ENCODE peak calls at places on chromosomes 4 and X, in five cellular contexts. P, L, W, Y and R are unnamed samples.

GRCh38 chr4:114368751-114369150 is 229.9 kb upstream of the UGT8 start:
- DNase-seq in W (no peak), L (no peak), P (no peak), Y (no peak), R (no peak)

GRCh38 chr4:118326585-118326984 is 26.2 kb downstream of the PRSS12 start:
- DNase-seq in Y (no peak), W (no peak), P (no peak), L (no peak), R (no peak)

GRCh38 chrX:54866606-54867005 is 54.0 kb upstream of the TRO start:
- DNase-seq in W (no peak), Y (no peak), L (no peak), P (no peak), R (no peak)

GRCh38 chr4:68209003-68209402 is 36.5 kb downstream of the TMPRSS11B start:
- DNase-seq in L (no peak), P (no peak), Y (no peak), W (no peak), R (no peak)

GRCh38 chr4:140595065-140595464 is 26.3 kb upstream of the UCP1 start:
- DNase-seq in L (no peak), Y (no peak), W (no peak), P (no peak), R (no peak)

GRCh38 chrX:120264315-120264714 is 13.7 kb downstream of the ZBTB33 start:
- DNase-seq in L (no peak), W (no peak), Y (no peak), P (no peak), R (no peak)

GRCh38 chrX:20863649-20864048 is 510.6 kb upstream of the CNKSR2 start:
- DNase-seq in W (no peak), L (no peak), Y (no peak), P (no peak), R (no peak)

GRCh38 chr4:178970433-178971140 is 1528.3 kb upstream of the AGA start:
- DNase-seq in P (no peak), W (no peak), Y (no peak), L (no peak), R (no peak)

GRCh38 chr4:81118086-81118485 is 87.6 kb downstream of the BMP3 start:
- DNase-seq in L (no peak), P (no peak), W (no peak), Y (no peak), R (no peak)

GRCh38 chrX:41481264-41482109 is 34.3 kb downstream of the NYX start:
- DNase-seq in P (no peak), Y (no peak), W (peak), L (peak), R (no peak)

GRCh38 chr4:81214518-81215218 is 354 bp downstream of the PRKG2 start:
- DNase-seq in W (no peak), P (no peak), Y (no peak), L (no peak), R (no peak)

GRCh38 chr4:3765271-3766206 is 646 bp upstream of the ADRA2C start:
- DNase-seq in Y (no peak), L (peak), P (no peak), W (no peak), R (no peak)

GRCh38 chr4:6884341-6884870 is 25.2 kb upstream of the TBC1D14 start:
- DNase-seq in W (no peak), Y (no peak), P (no peak), L (no peak), R (no peak)

GRCh38 chrX:34559325-34559724 is 97.8 kb downstream of the TMEM47 start:
- DNase-seq in L (no peak), P (no peak), W (no peak), Y (no peak), R (no peak)

GRCh38 chr4:147737623-147738022 is 5.7 kb downstream of the ARHGAP10 start:
- DNase-seq in L (no peak), P (no peak), Y (no peak), W (no peak), R (no peak)

GRCh38 chr4:3435684-3435956 is 6.1 kb upstream of the HGFAC start:
- DNase-seq in W (no peak), Y (no peak), L (no peak), P (no peak), R (no peak)

GRCh38 chrX:111098874-111099273 is 2.9 kb downstream of the PAK3 start:
- DNase-seq in L (peak), W (peak), Y (peak), P (no peak), R (peak)

GRCh38 chrX:148542481-148543255 is 42.3 kb downstream of the AFF2 start:
- DNase-seq in L (no peak), P (no peak), Y (no peak), W (no peak), R (no peak)

GRCh38 chr4:10578027-10578426 is 106.5 kb downstream of the CLNK start:
- DNase-seq in P (no peak), Y (no peak), W (no peak), L (no peak), R (no peak)

GRCh38 chr4:19195696-19196095 is 1056.0 kb upstream of the SLIT2 start:
- DNase-seq in Y (no peak), W (no peak), L (no peak), P (no peak), R (no peak)

GRCh38 chrX:47223476-47224250 is 5.2 kb downstream of the CDK16 start:
- DNase-seq in L (no peak), W (no peak), P (no peak), Y (no peak), R (no peak)

GRCh38 chr4:173218411-173219125 is 50.0 kb downstream of the GALNT7 start:
- DNase-seq in W (no peak), Y (no peak), P (no peak), L (no peak), R (no peak)

GRCh38 chr4:100952590-100952989 is 394.7 kb downstream of the PPP3CA start:
- DNase-seq in L (no peak), P (no peak), Y (no peak), W (no peak), R (no peak)

GRCh38 chr4:141021397-141022194 is 111.7 kb downstream of the RNF150 start:
- DNase-seq in L (no peak), Y (no peak), P (no peak), W (no peak), R (no peak)